ENCODE peak calls at places on chromosome 18, in eight cellular contexts. D is lung; O is T-helper 1 cell; Q is endothelial cell; X is activated CD4-positive, CD25-positive, alpha-beta regulatory T cell treated with anti-CD3 and anti-CD28 coated beads, Interleukin-2, amount 50 U/mL, for 72 hours; K is T-helper 2 cell; A is T follicular helper cell; U is epithelial cell of esophagus. Y is an unnamed sample.
A peak's percentile ranks its signal among the peaks of the same experiment; 100 is the strongest.

GRCh38 chr18:48949051-48949605 is 1.6 kb downstream of the SMAD7 start:
- DNase-seq in D (no peak), O (peak; percentile 54), Q (no peak), X (peak; percentile 42), K (peak; percentile 79), A (no peak), U (no peak), Y (peak; percentile 69)

GRCh38 chr18:48408727-48409590 is at the start of gene ZBTB7C:
- DNase-seq in D (no peak), O (no peak), Q (peak; percentile 38), X (peak; percentile 37), K (no peak), A (no peak), U (peak; percentile 64), Y (peak; percentile 60)

GRCh38 chr18:3832211-3832610 is 382.2 kb downstream of the TGIF1 start:
- DNase-seq in D (no peak), O (no peak), Q (no peak), X (no peak), K (no peak), A (no peak), U (no peak), Y (no peak)

GRCh38 chr18:30806823-30807222 is 235.7 kb downstream of the DSC3 start:
- DNase-seq in D (no peak), O (no peak), Q (no peak), X (no peak), K (no peak), A (no peak), U (no peak), Y (no peak)

GRCh38 chr18:8882632-8883408 is 177.5 kb downstream of the MTCL1 start:
- DNase-seq in D (no peak), O (no peak), Q (no peak), X (no peak), K (no peak), A (no peak), U (peak; percentile 60), Y (no peak)

GRCh38 chr18:72674710-72675109 is 130.6 kb upstream of the CBLN2 start:
- DNase-seq in D (no peak), O (no peak), Q (no peak), X (no peak), K (no peak), A (no peak), U (no peak), Y (no peak)

GRCh38 chr18:63788447-63789096 is 13.4 kb downstream of the SERPINB7 start:
- DNase-seq in D (no peak), O (no peak), Q (no peak), X (no peak), K (no peak), A (no peak), U (peak; percentile 98), Y (peak; percentile 27)

GRCh38 chr18:80009661-80010550 is 21.5 kb upstream of the TXNL4A start:
- DNase-seq in D (peak; percentile 56), O (no peak), Q (no peak), X (no peak), K (no peak), A (no peak), U (peak; percentile 71), Y (peak; percentile 28)

GRCh38 chr18:680392-680791 is 22.9 kb downstream of the TYMS start:
- DNase-seq in D (no peak), O (no peak), Q (no peak), X (no peak), K (no peak), A (no peak), U (no peak), Y (no peak)

GRCh38 chr18:26468931-26469340 is 79.4 kb downstream of the KCTD1 start:
- DNase-seq in D (no peak), O (no peak), Q (peak; percentile 55), X (no peak), K (no peak), A (no peak), U (peak; percentile 28), Y (no peak)

GRCh38 chr18:48279312-48279711 is 129.9 kb downstream of the ZBTB7C start:
- DNase-seq in D (peak; percentile 10), O (no peak), Q (no peak), X (no peak), K (no peak), A (no peak), U (no peak), Y (no peak)

GRCh38 chr18:24427484-24427883 is 1.0 kb downstream of the IMPACT start:
- DNase-seq in D (no peak), O (no peak), Q (no peak), X (no peak), K (no peak), A (no peak), U (peak; percentile 37), Y (no peak)

GRCh38 chr18:477565-477964 is 22.9 kb downstream of the COLEC12 start:
- DNase-seq in D (no peak), O (no peak), Q (no peak), X (no peak), K (no peak), A (no peak), U (peak; percentile 17), Y (peak; percentile 53)

GRCh38 chr18:8426401-8426800 is 182.8 kb upstream of the RAB12 start:
- DNase-seq in D (no peak), O (no peak), Q (peak; percentile 61), X (no peak), K (no peak), A (no peak), U (no peak), Y (no peak)

GRCh38 chr18:6405237-6406074 is 9.3 kb downstream of the L3MBTL4 start:
- DNase-seq in D (no peak), O (no peak), Q (no peak), X (no peak), K (no peak), A (no peak), U (no peak), Y (no peak)

GRCh38 chr18:74139414-74139813 is 8.2 kb downstream of the FBXO15 start:
- DNase-seq in D (no peak), O (no peak), Q (no peak), X (no peak), K (no peak), A (no peak), U (no peak), Y (no peak)

GRCh38 chr18:68498185-68498584 is 216.7 kb downstream of the TMX3 start:
- DNase-seq in D (no peak), O (no peak), Q (no peak), X (no peak), K (no peak), A (no peak), U (no peak), Y (no peak)

GRCh38 chr18:35610089-35610488 is 28.5 kb downstream of the GALNT1 start:
- DNase-seq in D (no peak), O (no peak), Q (no peak), X (no peak), K (no peak), A (no peak), U (peak; percentile 63), Y (no peak)

GRCh38 chr18:58078889-58079573 is 35.0 kb downstream of the NEDD4L start:
- DNase-seq in D (no peak), O (no peak), Q (no peak), X (no peak), K (no peak), A (no peak), U (peak; percentile 65), Y (peak; percentile 41)

GRCh38 chr18:52343138-52343537 is 3.1 kb downstream of the DCC start:
- DNase-seq in D (no peak), O (no peak), Q (no peak), X (no peak), K (no peak), A (no peak), U (no peak), Y (no peak)

GRCh38 chr18:78794031-78794430 is 185.6 kb upstream of the SALL3 start:
- DNase-seq in D (no peak), O (no peak), Q (no peak), X (no peak), K (no peak), A (no peak), U (no peak), Y (no peak)